ENCODE peak calls at places on chromosomes 2 and 18, in four cellular contexts. X is HTR-8/SVneo, Y is EH, M is right atrium auricular region. N is an unnamed sample.

GRCh38 chr18:56460590-56460989 is 177.8 kb downstream of the TXNL1 start:
- DNase-seq in X (no peak), Y (no peak), M (no peak), N (no peak)

GRCh38 chr18:32380559-32380958 is 90.1 kb downstream of the GAREM1 start:
- DNase-seq in X (no peak), Y (no peak), M (no peak), N (no peak)

GRCh38 chr2:35503738-35504160 is 851.8 kb upstream of the CRIM1 start:
- DNase-seq in X (peak), Y (no peak), M (no peak), N (no peak)

GRCh38 chr2:237350597-237350996 is 63.4 kb downstream of the COL6A3 start:
- DNase-seq in X (no peak), Y (no peak), M (no peak), N (no peak)

GRCh38 chr18:25759111-25759510 is 331.3 kb downstream of the SS18 start:
- DNase-seq in X (no peak), Y (peak), M (no peak), N (no peak)

GRCh38 chr2:135245055-135245454 is 193.0 kb downstream of the RAB3GAP1 start:
- DNase-seq in X (peak), Y (peak), M (no peak), N (no peak)

GRCh38 chr2:63881208-63881607 is 39.5 kb downstream of the UGP2 start:
- DNase-seq in X (no peak), Y (no peak), M (no peak), N (no peak)

GRCh38 chr18:3015203-3015590 is 2.3 kb upstream of the LPIN2 start:
- DNase-seq in X (peak), Y (peak), M (no peak), N (no peak)

GRCh38 chr2:42999856-43000241 is 207.5 kb upstream of the HAAO start:
- DNase-seq in X (no peak), Y (no peak), M (no peak), N (no peak)

GRCh38 chr2:12177052-12177994 is 430.9 kb downstream of the LPIN1 start:
- DNase-seq in X (peak), Y (peak), M (peak), N (no peak)

GRCh38 chr2:234951386-234952269 is at the start of gene SH3BP4:
- DNase-seq in X (peak), Y (peak), M (peak), N (no peak)

GRCh38 chr2:102686479-102687439 is 67.4 kb downstream of the SLC9A2 start:
- DNase-seq in X (no peak), Y (no peak), M (no peak), N (no peak)

GRCh38 chr2:154762638-154763037 is 64.1 kb downstream of the KCNJ3 start:
- DNase-seq in X (no peak), Y (no peak), M (no peak), N (no peak)

GRCh38 chr2:88059979-88060906 is 4.7 kb upstream of the KRCC1 start:
- DNase-seq in X (peak), Y (peak), M (peak), N (no peak)